ENCODE peak calls at places on chromosomes 6 and 20, in six cellular contexts. G is cardiac fibroblast, S is SK-N-SH, P is adrenal gland, L is fibroblast of mammary gland, W is hepatocyte. I is an unnamed sample.
A peak's percentile ranks its signal among the peaks of the same experiment; 100 is the strongest.

GRCh38 chr20:8361008-8361652 is 229.1 kb downstream of the PLCB1 start:
- DNase-seq in L (peak; percentile 69), S (no peak), W (no peak), G (peak; percentile 44), P (peak; percentile 57), I (no peak)

GRCh38 chr6:157066781-157067491 is 256.4 kb downstream of the TMEM242 start:
- DNase-seq in G (peak; percentile 26), L (no peak), S (no peak), W (no peak), P (no peak), I (no peak)

GRCh38 chr6:38207371-38207770 is 387.8 kb downstream of the ZFAND3 start:
- DNase-seq in P (no peak), L (no peak), G (no peak), W (no peak), S (no peak), I (no peak)

GRCh38 chr6:134446228-134446848 is 128.4 kb upstream of the SGK1 start:
- DNase-seq in W (no peak), S (peak; percentile 33), G (peak; percentile 68), P (no peak), L (peak; percentile 70), I (no peak)

GRCh38 chr20:17859002-17859615 is 109.5 kb downstream of the SNX5 start:
- DNase-seq in P (no peak), G (no peak), S (no peak), L (no peak), W (no peak), I (no peak)

GRCh38 chr20:16966276-16966880 is 218.2 kb downstream of the OTOR start:
- DNase-seq in P (no peak), L (no peak), W (no peak), S (no peak), G (no peak), I (no peak)

GRCh38 chr6:66771626-66772025 is 1064.6 kb upstream of the EYS start:
- DNase-seq in W (no peak), S (no peak), P (no peak), G (peak; percentile 56), L (no peak), I (no peak)

GRCh38 chr6:74677463-74677862 is 528.4 kb downstream of the COL12A1 start:
- DNase-seq in S (no peak), P (no peak), W (no peak), G (no peak), L (no peak), I (no peak)

GRCh38 chr6:73943401-73943800 is 247.4 kb downstream of the CD109 start:
- DNase-seq in L (peak; percentile 47), W (no peak), G (no peak), P (no peak), S (no peak), I (no peak)

GRCh38 chr20:2799271-2799670 is 1.2 kb downstream of the CPXM1 start:
- DNase-seq in S (no peak), P (no peak), G (no peak), W (no peak), L (no peak), I (no peak)

GRCh38 chr20:58048096-58048702 is 180.3 kb downstream of the ANKRD60 start:
- DNase-seq in S (no peak), W (peak; percentile 75), G (peak; percentile 45), P (no peak), L (peak; percentile 44), I (no peak)

GRCh38 chr20:46694484-46694883 is 5.2 kb upstream of the TP53RK start:
- DNase-seq in G (peak; percentile 85), W (no peak), P (no peak), S (no peak), L (peak; percentile 78), I (no peak)

GRCh38 chr6:21244897-21245470 is 348.6 kb upstream of the SOX4 start:
- DNase-seq in W (no peak), L (no peak), S (peak; percentile 64), P (no peak), G (no peak), I (no peak)

GRCh38 chr6:3176562-3177355 is 19.4 kb upstream of the TUBB2A start:
- DNase-seq in L (peak; percentile 95), W (peak; percentile 77), P (peak; percentile 52), S (no peak), G (peak; percentile 88), I (peak; percentile 53)

GRCh38 chr6:90131614-90132423 is 164.8 kb downstream of the BACH2 start:
- DNase-seq in P (no peak), W (no peak), S (no peak), G (peak; percentile 36), L (peak; percentile 94), I (no peak)

GRCh38 chr6:34237722-34238506 is 1.2 kb downstream of the HMGA1 start:
- DNase-seq in S (peak; percentile 91), G (peak; percentile 35), P (no peak), L (no peak), W (peak; percentile 71), I (no peak)

GRCh38 chr6:90319979-90320667 is 23.5 kb upstream of the BACH2 start:
- DNase-seq in G (no peak), S (no peak), L (no peak), W (no peak), P (no peak), I (no peak)

GRCh38 chr6:124958149-124958548 is 4.1 kb upstream of the RNF217 start:
- DNase-seq in L (no peak), P (no peak), W (no peak), S (no peak), G (no peak), I (no peak)

GRCh38 chr6:143745160-143746133 is 67.7 kb downstream of the PHACTR2 start:
- DNase-seq in W (peak; percentile 80), L (peak; percentile 57), S (peak; percentile 19), P (peak; percentile 53), G (peak; percentile 65), I (no peak)

GRCh38 chr6:142943746-142944125 is 1.2 kb downstream of the HIVEP2 start:
- DNase-seq in W (peak; percentile 19), S (no peak), P (peak; percentile 16), G (peak; percentile 56), L (peak; percentile 50), I (no peak)

GRCh38 chr6:86913795-86914194 is 23.5 kb upstream of the HTR1E start:
- DNase-seq in L (no peak), G (no peak), W (no peak), S (no peak), P (no peak), I (no peak)

GRCh38 chr20:32623667-32624157 is 38.6 kb upstream of the NOL4L start:
- DNase-seq in G (no peak), L (no peak), W (no peak), P (no peak), S (no peak), I (no peak)

GRCh38 chr6:1608976-1609661 is 596 bp upstream of the FOXC1 start:
- DNase-seq in L (no peak), W (peak; percentile 48), G (no peak), S (peak; percentile 85), P (no peak), I (no peak)

GRCh38 chr6:90343581-90343980 is 46.9 kb upstream of the BACH2 start:
- DNase-seq in S (peak; percentile 20), W (peak; percentile 11), P (peak; percentile 84), G (peak; percentile 29), L (peak; percentile 69), I (no peak)

DNA sequence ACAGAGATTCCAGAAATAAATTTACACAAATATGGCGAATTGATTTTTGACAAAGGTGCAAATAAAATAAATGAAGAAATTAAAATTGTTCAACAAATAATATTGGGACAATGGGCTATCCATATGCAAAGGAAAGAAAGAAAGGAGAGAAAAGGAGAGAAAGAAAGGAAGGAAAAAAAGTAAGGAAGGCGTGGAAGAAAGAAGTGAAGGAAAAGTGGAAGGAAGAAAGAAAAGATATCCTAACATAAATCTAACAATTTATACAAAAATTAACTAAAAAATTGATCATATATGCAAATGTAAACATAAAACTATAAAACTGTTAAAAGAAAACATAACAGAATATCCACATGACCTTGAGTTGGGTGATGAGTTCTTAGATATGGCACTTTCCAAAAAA is 78.7 kb upstream of the ZNF184 start:
- DNase-seq in G (no peak), L (no peak), S (no peak), P (no peak), W (no peak), I (no peak)
- H3K4me3 ChIP-seq in G (no peak overlapping the region), L (no peak overlapping the region), S (no peak overlapping the region), P (no peak overlapping the region), W (no peak overlapping the region), I (no peak overlapping the region)

DNA sequence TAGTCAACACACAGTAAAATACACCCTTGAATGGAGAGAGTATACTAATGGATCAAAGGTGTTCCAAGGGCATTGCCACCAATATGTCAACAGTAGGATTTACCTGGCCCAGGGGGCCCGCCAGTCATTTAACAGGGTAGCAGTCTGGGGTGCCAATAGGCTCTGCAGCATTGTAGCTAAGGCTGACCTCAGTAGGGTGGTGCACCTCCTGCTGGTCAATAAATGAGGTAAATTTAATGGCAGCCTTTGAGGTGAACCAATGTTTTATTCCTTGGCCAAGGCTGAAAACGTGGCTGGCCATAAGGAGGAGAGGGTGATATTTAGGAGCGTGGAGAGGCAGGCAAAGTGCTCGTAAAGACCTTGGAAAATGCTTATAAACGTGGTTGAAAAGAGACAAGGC is 147.2 kb downstream of the RPS12 start:
- DNase-seq in G (no peak), P (no peak), W (no peak), L (no peak), S (no peak), I (no peak)
- TF ChIP-seq CTCF in G (no peak), P (no peak), W (peak; percentile 20), L (peak; percentile 26), S (peak; percentile 20), I (no peak)

GRCh38 chr6:132725947-132726607 is 12.2 kb upstream of the VNN1 start:
- DNase-seq in S (no peak), G (no peak), W (no peak), L (no peak), P (no peak), I (no peak)
- H3K4me3 ChIP-seq in S (no peak overlapping the region), G (no peak overlapping the region), W (no peak overlapping the region), L (no peak overlapping the region), P (no peak overlapping the region), I (no peak overlapping the region)

GRCh38 chr6:72218125-72218524 is 331.8 kb downstream of the RIMS1 start:
- DNase-seq in G (peak; percentile 34), P (peak; percentile 14), S (peak; percentile 55), W (peak; percentile 64), L (peak; percentile 11), I (no peak)
- TF ChIP-seq CTCF in G (peak; percentile 71), P (no peak), S (peak; percentile 54), W (no peak), L (peak; percentile 57), I (peak; percentile 67)

DNA sequence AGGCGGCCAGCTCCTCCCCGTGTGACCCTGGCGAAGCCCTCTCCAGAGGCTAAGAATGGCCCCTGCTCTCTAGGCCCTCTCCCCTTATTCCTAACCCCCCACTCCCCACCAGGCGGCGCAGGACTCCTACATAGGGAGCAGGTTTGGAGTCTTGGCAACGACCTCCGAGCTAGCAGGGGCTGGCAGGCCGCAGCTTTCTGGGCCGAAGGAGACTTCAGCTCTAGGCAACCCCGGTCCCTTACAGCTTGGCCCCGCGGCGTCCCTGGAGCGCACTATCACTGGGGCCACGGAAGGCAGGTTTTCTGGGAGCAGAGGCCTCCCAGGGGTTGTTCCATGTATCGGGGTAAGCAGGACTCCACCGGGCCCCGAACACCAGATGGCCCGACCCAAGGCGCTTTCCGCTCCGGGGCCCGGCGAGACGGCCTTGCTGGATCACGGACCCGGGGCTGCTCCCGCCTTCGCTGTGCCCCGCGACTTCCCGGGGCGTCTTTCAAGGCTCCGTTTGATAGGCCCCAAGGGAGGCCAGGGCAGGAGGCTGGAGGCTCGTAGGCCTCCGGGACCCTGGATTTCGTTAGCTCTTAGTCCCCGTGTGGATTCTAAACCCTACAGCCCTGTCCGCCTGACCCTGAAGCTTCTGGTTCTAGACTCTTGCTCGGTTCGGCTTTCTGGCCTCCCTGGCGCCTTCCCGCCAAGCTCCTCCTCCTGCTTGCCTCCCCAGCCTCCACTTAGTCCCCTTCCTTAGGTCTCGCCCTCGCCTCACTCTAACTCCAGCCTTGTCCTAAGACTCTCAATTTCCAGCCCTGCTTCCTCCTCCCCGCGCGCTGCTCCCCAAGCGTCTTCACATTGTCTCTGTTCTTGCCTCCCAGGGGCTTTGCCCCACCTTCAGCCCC is 1.9 kb downstream of the SLC32A1 start:
- DNase-seq in P (no peak), S (peak; percentile 91), G (peak; percentile 47), W (peak; percentile 48), L (peak; percentile 37), I (no peak)
- H3K4me3 ChIP-seq in P (no peak overlapping the region), S (no peak overlapping the region), G (no peak overlapping the region), W (no peak overlapping the region), L (no peak overlapping the region), I (no peak overlapping the region)